ENCODE peak calls at places on chromosomes 4 and X, in seven cellular contexts. A is uterus, D is lower leg skin, X is left lung, P is HFF-Myc, M is iPS DF 6.9, T is fibroblast of mammary gland. B is an unnamed sample.

GRCh38 chr4:189202182-189202868 is 738.3 kb upstream of the FRG1 start:
- DNase-seq in A (no peak), T (peak; percentile 84), D (peak; percentile 87), X (peak; percentile 81), M (no peak), P (peak; percentile 29), B (peak; percentile 25)

GRCh38 chrX:150863191-150863590 is 35.3 kb downstream of the CD99L2 start:
- DNase-seq in T (no peak), M (no peak), A (no peak), X (no peak), D (peak; percentile 21), P (no peak), B (no peak)

GRCh38 chr4:8414377-8414776 is 26.1 kb downstream of the ACOX3 start:
- DNase-seq in P (no peak), T (no peak), D (no peak), A (no peak), M (no peak), X (no peak), B (no peak)

GRCh38 chrX:110103344-110103743 is 100.4 kb downstream of the TMEM164 start:
- DNase-seq in D (no peak), M (no peak), X (no peak), A (no peak), P (no peak), T (no peak), B (no peak)

GRCh38 chr4:10160280-10160856 is 43.8 kb upstream of the WDR1 start:
- DNase-seq in P (no peak), X (no peak), A (no peak), M (no peak), D (no peak), T (peak; percentile 21), B (peak; percentile 42)

GRCh38 chr4:4488405-4489404 is 53.1 kb downstream of the STX18 start:
- DNase-seq in X (no peak), P (peak; percentile 75), T (peak; percentile 86), A (peak; percentile 77), D (peak; percentile 92), M (peak; percentile 33), B (peak; percentile 74)

GRCh38 chr4:43547560-43547959 is 655.0 kb downstream of the GRXCR1 start:
- DNase-seq in X (no peak), T (no peak), D (no peak), M (no peak), A (no peak), P (no peak), B (no peak)

GRCh38 chr4:99816611-99817309 is at the start of gene DAPP1:
- DNase-seq in A (peak; percentile 23), P (no peak), T (no peak), M (no peak), D (peak; percentile 91), X (peak; percentile 77), B (peak; percentile 99)

GRCh38 chr4:65954416-65954815 is 284.1 kb upstream of the EPHA5 start:
- DNase-seq in D (no peak), P (no peak), M (no peak), X (no peak), T (no peak), A (no peak), B (peak; percentile 42)
- H3K4me3 ChIP-seq in D (no peak overlapping the region), P (no peak overlapping the region), M (no peak overlapping the region), X (no peak overlapping the region), T (no peak overlapping the region), A (no peak overlapping the region), B (no peak overlapping the region)

GRCh38 chr4:139297001-139297410 is 4.3 kb upstream of the NAA15 start:
- DNase-seq in D (no peak), M (no peak), T (peak; percentile 59), P (no peak), X (no peak), A (no peak), B (peak; percentile 99)
- H3K4me3 ChIP-seq in D (no peak overlapping the region), M (no peak overlapping the region), T (no peak overlapping the region), P (no peak overlapping the region), X (no peak overlapping the region), A (no peak overlapping the region), B (no peak overlapping the region)

GRCh38 chr4:183909187-183909586 is 4.1 kb downstream of the STOX2 start:
- DNase-seq in D (no peak), X (no peak), P (no peak), M (no peak), A (no peak), T (no peak), B (no peak)
- H3K4me3 ChIP-seq in D (no peak overlapping the region), X (no peak overlapping the region), P (no peak overlapping the region), M (no peak overlapping the region), A (no peak overlapping the region), T (no peak overlapping the region), B (no peak overlapping the region)

GRCh38 chrX:125193921-125194320 is 125.8 kb upstream of the TEX13C start:
- DNase-seq in T (no peak), X (no peak), D (no peak), M (no peak), P (no peak), A (no peak), B (no peak)
- H3K4me3 ChIP-seq in T (no peak overlapping the region), X (no peak overlapping the region), D (no peak overlapping the region), M (no peak overlapping the region), P (no peak overlapping the region), A (no peak overlapping the region), B (no peak overlapping the region)

GRCh38 chrX:155330992-155331391 is 3.4 kb downstream of the CLIC2 start:
- DNase-seq in T (no peak), D (no peak), A (no peak), X (no peak), P (no peak), M (no peak), B (no peak)

GRCh38 chrX:155334486-155335316 is at the start of gene CLIC2:
- DNase-seq in M (no peak), A (peak; percentile 54), P (peak; percentile 81), D (peak; percentile 82), X (no peak), T (peak; percentile 95), B (peak; percentile 74)

GRCh38 chrX:155329293-155329692 is 5.1 kb downstream of the CLIC2 start:
- DNase-seq in P (no peak), T (no peak), M (no peak), X (no peak), D (no peak), A (no peak), B (no peak)

DNA sequence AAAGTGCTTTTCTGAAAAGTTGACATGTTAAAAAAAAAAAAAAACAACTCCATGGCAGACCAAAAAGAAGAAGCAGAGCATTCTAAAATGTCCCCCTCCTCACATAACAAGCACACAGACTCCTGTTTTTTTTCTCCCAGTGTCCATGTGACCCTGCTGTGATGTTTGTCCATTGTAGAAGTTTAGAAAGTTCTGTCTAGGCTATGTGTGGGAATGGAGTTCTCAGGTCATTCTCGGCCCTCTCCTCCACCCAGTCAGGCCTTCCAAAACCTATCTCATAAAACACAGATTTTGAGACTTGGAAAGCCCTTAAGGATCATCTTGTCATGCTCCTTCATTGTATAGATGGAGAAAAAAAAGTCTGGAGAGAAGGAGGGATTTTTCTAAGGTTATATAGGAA is 713 bp downstream of the CLIC2 start:
- DNase-seq in T (no peak), A (no peak), D (no peak), X (no peak), M (no peak), P (no peak), B (no peak)
- H3K4me3 ChIP-seq in T (no peak overlapping the region), A (peak overlapping the region; percentile 23), D (no peak overlapping the region), X (peak overlapping the region; percentile 16), M (no peak overlapping the region), P (no peak overlapping the region), B (no peak overlapping the region)

GRCh38 chr4:114599231-114600065 is 841 bp downstream of the UGT8 start:
- DNase-seq in A (no peak), D (peak; percentile 86), T (no peak), P (no peak), M (peak; percentile 11), X (peak; percentile 74), B (no peak)
- H3K4me3 ChIP-seq in A (peak overlapping the region; percentile 41), D (peak overlapping the region; percentile 1), T (peak overlapping the region; percentile 17), P (no peak overlapping the region), M (peak overlapping the region; percentile 77), X (peak overlapping the region; percentile 27), B (peak overlapping the region; percentile 26)

GRCh38 chrX:70468709-70469108 is 24.1 kb downstream of the DLG3 start:
- DNase-seq in A (no peak), T (no peak), X (no peak), P (no peak), D (no peak), M (no peak), B (no peak)

GRCh38 chrX:70476166-70476933 is 31.7 kb downstream of the DLG3 start:
- DNase-seq in M (no peak), D (no peak), P (no peak), X (no peak), A (no peak), T (no peak), B (no peak)

GRCh38 chrX:70466968-70467367 is 22.3 kb downstream of the DLG3 start:
- DNase-seq in D (no peak), P (no peak), T (no peak), X (no peak), A (no peak), M (no peak), B (no peak)

GRCh38 chrX:70470850-70471289 is 26.2 kb downstream of the DLG3 start:
- DNase-seq in T (peak; percentile 59), X (no peak), A (no peak), M (no peak), D (no peak), P (no peak), B (peak; percentile 42)
- H3K4me3 ChIP-seq in T (no peak overlapping the region), X (no peak overlapping the region), A (no peak overlapping the region), M (no peak overlapping the region), D (no peak overlapping the region), P (no peak overlapping the region), B (no peak overlapping the region)

GRCh38 chrX:7926914-7927258 is 327 bp downstream of the PNPLA4 start:
- DNase-seq in P (no peak), A (no peak), M (no peak), D (no peak), X (no peak), T (no peak), B (no peak)

GRCh38 chrX:7926501-7926900 is 712 bp downstream of the PNPLA4 start:
- DNase-seq in A (no peak), D (no peak), T (peak; percentile 49), X (no peak), M (no peak), P (no peak), B (peak; percentile 50)

GRCh38 chrX:7921750-7922149 is 5.5 kb downstream of the PNPLA4 start:
- DNase-seq in T (no peak), M (no peak), X (no peak), A (no peak), P (no peak), D (no peak), B (no peak)

GRCh38 chrX:7927259-7928167 is at the start of gene PNPLA4:
- DNase-seq in A (peak; percentile 66), M (no peak), T (peak; percentile 68), P (peak; percentile 2), X (peak; percentile 93), D (peak; percentile 94), B (peak; percentile 61)

GRCh38 chrX:7925867-7926472 is 1.2 kb downstream of the PNPLA4 start:
- DNase-seq in A (peak; percentile 20), X (no peak), P (peak; percentile 26), M (no peak), D (no peak), T (peak; percentile 74), B (peak; percentile 53)
- H3K4me3 ChIP-seq in A (no peak overlapping the region), X (no peak overlapping the region), P (no peak overlapping the region), M (no peak overlapping the region), D (no peak overlapping the region), T (no peak overlapping the region), B (no peak overlapping the region)

GRCh38 chrX:71852182-71852581 is 58.5 kb upstream of the NHSL2 start:
- DNase-seq in X (no peak), M (no peak), D (no peak), A (no peak), P (no peak), T (no peak), B (no peak)
- H3K4me3 ChIP-seq in X (no peak overlapping the region), M (no peak overlapping the region), D (no peak overlapping the region), A (no peak overlapping the region), P (no peak overlapping the region), T (no peak overlapping the region), B (no peak overlapping the region)